ENCODE peak calls at places on chromosomes 3 and 15, in seven cellular contexts. Y is MV-4-11, Q is HEK293T, A is foreskin fibroblast, B is WERI-Rb-1, G is GM13976, O is psoas muscle. E is an unnamed sample.

GRCh38 chr15:45670511-45670910 is 35.7 kb downstream of the SQOR start:
- DNase-seq in Y (no peak), Q (no peak), A (peak), B (no peak), G (no peak), O (no peak), E (no peak)

GRCh38 chr15:65029736-65030208 is 333 bp upstream of the MTFMT start:
- DNase-seq in Y (no peak), Q (no peak), A (no peak), B (no peak), G (no peak), O (no peak), E (no peak)

GRCh38 chr15:49154359-49154758 is 1.0 kb downstream of the COPS2 start:
- DNase-seq in Y (no peak), Q (no peak), A (no peak), B (no peak), G (no peak), O (no peak), E (no peak)

GRCh38 chr3:25381083-25381482 is 47.0 kb upstream of the RARB start:
- DNase-seq in Y (no peak), Q (no peak), A (no peak), B (no peak), G (no peak), O (no peak), E (no peak)

GRCh38 chr15:31869640-31870335 is 160.5 kb upstream of the CHRNA7 start:
- DNase-seq in Y (no peak), Q (no peak), A (peak), B (no peak), G (no peak), O (peak), E (no peak)

GRCh38 chr3:162166543-162166942 is 669.9 kb downstream of the OTOL1 start:
- DNase-seq in Y (no peak), Q (no peak), A (peak), B (no peak), G (no peak), O (no peak), E (no peak)

GRCh38 chr3:193452338-193452737 is 73.8 kb upstream of the ATP13A5 start:
- DNase-seq in Y (no peak), Q (peak), A (no peak), B (no peak), G (no peak), O (no peak), E (no peak)

GRCh38 chr3:21894459-21895083 is 143.6 kb upstream of the ZNF385D start:
- DNase-seq in Y (no peak), Q (no peak), A (peak), B (no peak), G (no peak), O (no peak), E (no peak)

GRCh38 chr3:159775372-159775961 is 213.2 kb upstream of the IL12A start:
- DNase-seq in Y (no peak), Q (peak), A (peak), B (no peak), G (no peak), O (no peak), E (peak)

GRCh38 chr3:104032283-104032682 is 1334.4 kb upstream of the ALCAM start:
- DNase-seq in Y (no peak), Q (no peak), A (no peak), B (no peak), G (no peak), O (no peak), E (no peak)

GRCh38 chr3:134998158-134998557 is 203.1 kb downstream of the EPHB1 start:
- DNase-seq in Y (peak), Q (no peak), A (no peak), B (no peak), G (no peak), O (no peak), E (no peak)

GRCh38 chr3:116947148-116947547 is 237.6 kb downstream of the TUSC7 start:
- DNase-seq in Y (no peak), Q (no peak), A (no peak), B (no peak), G (no peak), O (no peak), E (no peak)

GRCh38 chr3:131540143-131540542 is 37.4 kb upstream of the MRPL3 start:
- DNase-seq in Y (no peak), Q (no peak), A (peak), B (no peak), G (no peak), O (no peak), E (no peak)

GRCh38 chr15:90903733-90904536 is 833 bp downstream of the MAN2A2 start:
- DNase-seq in Y (no peak), Q (peak), A (peak), B (peak), G (no peak), O (peak), E (no peak)

GRCh38 chr3:115885621-115886020 is 262.3 kb downstream of the GAP43 start:
- DNase-seq in Y (no peak), Q (peak), A (peak), B (no peak), G (no peak), O (no peak), E (no peak)

GRCh38 chr3:188097786-188098185 is 56.2 kb upstream of the LPP start:
- DNase-seq in Y (peak), Q (no peak), A (no peak), B (no peak), G (no peak), O (no peak), E (no peak)

E was measured in HFF-Myc.